ENCODE peak calls at places on chromosomes 3 and 15, in five cellular contexts. O, D, N, S and Q are unnamed samples.

GRCh38 chr3:14481646-14482036 is 58.5 kb downstream of the GRIP2 start:
- DNase-seq in O (no peak), N (no peak), D (no peak), S (no peak), Q (peak)

GRCh38 chr3:57709559-57709958 is 16.7 kb upstream of the DENND6A start:
- DNase-seq in D (no peak), N (no peak), S (peak), O (no peak), Q (no peak)

GRCh38 chr3:188486126-188486525 is 332.2 kb downstream of the LPP start:
- DNase-seq in S (peak), O (peak), N (no peak), D (no peak), Q (no peak)

GRCh38 chr3:120780977-120781376 is 38.4 kb downstream of the GTF2E1 start:
- DNase-seq in N (no peak), S (peak), D (no peak), O (peak), Q (no peak)

GRCh38 chr3:109224333-109224732 is 87.8 kb downstream of the C3orf85 start:
- DNase-seq in N (peak), S (peak), O (no peak), D (no peak), Q (no peak)

GRCh38 chr3:195863121-195864061 is 45.0 kb downstream of the TNK2 start:
- DNase-seq in O (peak), S (peak), D (peak), N (peak), Q (peak)

GRCh38 chr3:68893600-68894239 is 38.6 kb downstream of the TAFA4 start:
- DNase-seq in D (peak), S (peak), N (no peak), O (peak), Q (no peak)

GRCh38 chr15:101501703-101502373 is 12.3 kb upstream of the PCSK6 start:
- DNase-seq in D (peak), S (peak), O (peak), N (no peak), Q (no peak)

GRCh38 chr15:40567111-40567510 is 2.0 kb upstream of the RPUSD2 start:
- DNase-seq in S (peak), O (no peak), D (peak), N (no peak), Q (no peak)

GRCh38 chr15:96361309-96362000 is 31.0 kb downstream of the NR2F2 start:
- DNase-seq in D (no peak), N (no peak), O (no peak), S (no peak), Q (no peak)

GRCh38 chr3:52636673-52637072 is 49.0 kb downstream of the PBRM1 start:
- DNase-seq in O (no peak), D (no peak), N (no peak), S (no peak), Q (no peak)

GRCh38 chr3:140433431-140433830 is 244.4 kb upstream of the TRIM42 start:
- DNase-seq in D (no peak), O (no peak), S (no peak), N (no peak), Q (no peak)

GRCh38 chr3:48595526-48596121 is 495 bp upstream of the COL7A1 start:
- DNase-seq in D (no peak), O (peak), N (no peak), S (peak), Q (peak)
- H3K27ac ChIP-seq in D (no peak), O (peak), N (no peak), S (peak), Q (peak)

GRCh38 chr3:133475245-133476010 is 75.6 kb downstream of the BFSP2 start:
- DNase-seq in D (peak), N (peak), S (no peak), O (no peak), Q (no peak)
- H3K4me3 ChIP-seq in D (peak), N (no peak), S (no peak), O (no peak), Q (no peak)

DNA sequence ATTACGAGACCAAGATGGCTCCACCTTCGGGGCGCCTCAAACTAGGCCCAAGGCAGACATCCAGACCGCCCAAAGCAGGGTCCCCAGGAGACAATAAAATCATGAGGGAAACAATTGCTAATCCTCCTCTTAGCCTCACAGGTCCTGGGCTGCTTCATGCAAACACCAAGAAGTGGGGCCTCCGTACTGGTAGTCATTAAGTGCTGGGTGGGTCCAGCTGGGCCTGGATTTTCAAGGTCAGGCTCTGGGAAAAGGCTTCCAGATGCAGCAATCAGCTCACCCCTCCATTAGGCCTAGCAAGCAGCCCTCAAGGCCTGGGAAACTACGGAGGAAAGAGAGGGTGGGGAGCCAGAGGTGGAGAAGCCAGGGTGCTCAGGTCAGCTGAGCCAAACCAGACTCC is 634 bp downstream of the FBXL22 start:
- DNase-seq in S (no peak), O (no peak), N (no peak), D (no peak), Q (no peak)
- H3K27ac ChIP-seq in S (no peak), O (no peak), N (no peak), D (no peak), Q (peak)

GRCh38 chr3:160224811-160225180 is 426 bp upstream of the C3orf80 start:
- DNase-seq in N (no peak), D (no peak), O (no peak), S (no peak), Q (no peak)

GRCh38 chr3:160227389-160227788 is 2.2 kb downstream of the C3orf80 start:
- DNase-seq in N (no peak), O (no peak), D (no peak), S (no peak), Q (no peak)

GRCh38 chr3:160225181-160226025 is at the start of gene C3orf80:
- DNase-seq in N (peak), O (no peak), D (peak), S (peak), Q (peak)

GRCh38 chr3:160226026-160226739 is 961 bp downstream of the C3orf80 start:
- DNase-seq in O (no peak), S (no peak), D (no peak), N (no peak), Q (no peak)

GRCh38 chr3:160226740-160227048 is 1.5 kb downstream of the C3orf80 start:
- DNase-seq in O (no peak), S (no peak), N (no peak), D (no peak), Q (no peak)
- H3K4me3 ChIP-seq in O (peak), S (no peak), N (peak), D (no peak), Q (peak)